ENCODE peak calls at places on chromosomes 11 and 22, in six cellular contexts. One of them, this sample, is unnamed.

GRCh38 chr22:39311592-39312400 is 7.6 kb downstream of the RPL3 start:
- DNase-seq in bronchial epithelial cell: no peak
- DNase-seq in psoas muscle: no peak
- DNase-seq in CD4-positive, alpha-beta T cell: no peak
- DNase-seq in IMR-90: no peak
- DNase-seq in right atrium auricular region: no peak
- DNase-seq in this sample: no peak

GRCh38 chr11:74840486-74840885 is 91.8 kb downstream of the RNF169 start:
- DNase-seq in bronchial epithelial cell: no peak
- DNase-seq in psoas muscle: no peak
- DNase-seq in CD4-positive, alpha-beta T cell: no peak
- DNase-seq in IMR-90: no peak
- DNase-seq in right atrium auricular region: no peak
- DNase-seq in this sample: no peak

GRCh38 chr11:34075178-34075820 is 23.8 kb downstream of the CAPRIN1 start:
- DNase-seq in bronchial epithelial cell: peak; percentile 49
- DNase-seq in psoas muscle: no peak
- DNase-seq in CD4-positive, alpha-beta T cell: no peak
- DNase-seq in IMR-90: peak; percentile 77
- DNase-seq in right atrium auricular region: no peak
- DNase-seq in this sample: no peak

GRCh38 chr22:29172216-29172615 is 33.5 kb upstream of the EMID1 start:
- DNase-seq in bronchial epithelial cell: no peak
- DNase-seq in psoas muscle: no peak
- DNase-seq in CD4-positive, alpha-beta T cell: no peak
- DNase-seq in IMR-90: no peak
- DNase-seq in right atrium auricular region: no peak
- DNase-seq in this sample: peak; percentile 29

GRCh38 chr22:30861688-30862552 is 106.7 kb downstream of the MORC2 start:
- DNase-seq in bronchial epithelial cell: no peak
- DNase-seq in psoas muscle: no peak
- DNase-seq in CD4-positive, alpha-beta T cell: no peak
- DNase-seq in IMR-90: no peak
- DNase-seq in right atrium auricular region: no peak
- DNase-seq in this sample: peak; percentile 4

GRCh38 chr11:17604201-17604912 is 57.3 kb downstream of the OTOG start:
- DNase-seq in bronchial epithelial cell: peak; percentile 12
- DNase-seq in psoas muscle: peak; percentile 33
- DNase-seq in CD4-positive, alpha-beta T cell: no peak
- DNase-seq in IMR-90: no peak
- DNase-seq in right atrium auricular region: peak; percentile 55
- DNase-seq in this sample: no peak

GRCh38 chr22:35587447-35587870 is 29.7 kb downstream of the MB start:
- DNase-seq in bronchial epithelial cell: no peak
- DNase-seq in psoas muscle: peak; percentile 94
- DNase-seq in CD4-positive, alpha-beta T cell: no peak
- DNase-seq in IMR-90: no peak
- DNase-seq in right atrium auricular region: peak; percentile 88
- DNase-seq in this sample: peak; percentile 72

GRCh38 chr11:13606701-13607100 is 61.8 kb upstream of the FAR1 start:
- DNase-seq in bronchial epithelial cell: no peak
- DNase-seq in psoas muscle: no peak
- DNase-seq in CD4-positive, alpha-beta T cell: no peak
- DNase-seq in IMR-90: no peak
- DNase-seq in right atrium auricular region: no peak
- DNase-seq in this sample: no peak

GRCh38 chr11:626475-627272 is at the start of gene SCT:
- DNase-seq in bronchial epithelial cell: no peak
- DNase-seq in psoas muscle: peak; percentile 53
- DNase-seq in CD4-positive, alpha-beta T cell: no peak
- DNase-seq in IMR-90: no peak
- DNase-seq in right atrium auricular region: no peak
- DNase-seq in this sample: peak; percentile 13

GRCh38 chr11:70111269-70112016 is 33.3 kb downstream of the ANO1 start:
- DNase-seq in bronchial epithelial cell: peak; percentile 5
- DNase-seq in psoas muscle: peak; percentile 89
- DNase-seq in CD4-positive, alpha-beta T cell: no peak
- DNase-seq in IMR-90: peak; percentile 67
- DNase-seq in right atrium auricular region: peak; percentile 65
- DNase-seq in this sample: peak; percentile 47

GRCh38 chr11:8068605-8069221 is 12.3 kb upstream of the TUB start:
- DNase-seq in bronchial epithelial cell: no peak
- DNase-seq in psoas muscle: peak; percentile 84
- DNase-seq in CD4-positive, alpha-beta T cell: no peak
- DNase-seq in IMR-90: peak; percentile 91
- DNase-seq in right atrium auricular region: peak; percentile 83
- DNase-seq in this sample: peak; percentile 25

GRCh38 chr22:28328751-28329150 is 350.9 kb downstream of the TTC28 start:
- DNase-seq in bronchial epithelial cell: peak; percentile 11
- DNase-seq in psoas muscle: no peak
- DNase-seq in CD4-positive, alpha-beta T cell: no peak
- DNase-seq in IMR-90: no peak
- DNase-seq in right atrium auricular region: no peak
- DNase-seq in this sample: no peak

GRCh38 chr11:67301951-67302516 is 1.3 kb upstream of the SSH3 start:
- DNase-seq in bronchial epithelial cell: peak; percentile 71
- DNase-seq in psoas muscle: peak; percentile 90
- DNase-seq in CD4-positive, alpha-beta T cell: no peak
- DNase-seq in IMR-90: peak; percentile 68
- DNase-seq in right atrium auricular region: peak; percentile 77
- DNase-seq in this sample: peak; percentile 54

GRCh38 chr22:45284705-45285305 is at the start of gene UPK3A:
- DNase-seq in bronchial epithelial cell: no peak
- DNase-seq in psoas muscle: peak; percentile 88
- DNase-seq in CD4-positive, alpha-beta T cell: peak; percentile 46
- DNase-seq in IMR-90: no peak
- DNase-seq in right atrium auricular region: no peak
- DNase-seq in this sample: peak; percentile 92

GRCh38 chr11:116849060-116849459 is 11.6 kb upstream of the APOA1 start:
- DNase-seq in bronchial epithelial cell: no peak
- DNase-seq in psoas muscle: no peak
- DNase-seq in CD4-positive, alpha-beta T cell: no peak
- DNase-seq in IMR-90: no peak
- DNase-seq in right atrium auricular region: no peak
- DNase-seq in this sample: no peak

GRCh38 chr22:26589845-26590524 is at the start of gene TPST2:
- DNase-seq in bronchial epithelial cell: peak; percentile 36
- DNase-seq in psoas muscle: peak; percentile 88
- DNase-seq in CD4-positive, alpha-beta T cell: peak; percentile 73
- DNase-seq in IMR-90: peak; percentile 65
- DNase-seq in right atrium auricular region: peak; percentile 74
- DNase-seq in this sample: peak; percentile 69

GRCh38 chr11:380996-381395 is 11.7 kb downstream of the B4GALNT4 start:
- DNase-seq in bronchial epithelial cell: no peak
- DNase-seq in psoas muscle: no peak
- DNase-seq in CD4-positive, alpha-beta T cell: no peak
- DNase-seq in IMR-90: no peak
- DNase-seq in right atrium auricular region: no peak
- DNase-seq in this sample: no peak

GRCh38 chr11:124894606-124895430 is 2.8 kb downstream of the ROBO4 start:
- DNase-seq in bronchial epithelial cell: no peak
- DNase-seq in psoas muscle: no peak
- DNase-seq in CD4-positive, alpha-beta T cell: no peak
- DNase-seq in IMR-90: no peak
- DNase-seq in right atrium auricular region: no peak
- DNase-seq in this sample: no peak

GRCh38 chr11:76667271-76667818 is 3.2 kb downstream of the LRRC32 start:
- DNase-seq in bronchial epithelial cell: no peak
- DNase-seq in psoas muscle: no peak
- DNase-seq in CD4-positive, alpha-beta T cell: no peak
- DNase-seq in IMR-90: no peak
- DNase-seq in right atrium auricular region: no peak
- DNase-seq in this sample: no peak

GRCh38 chr11:76665921-76666351 is 4.6 kb downstream of the LRRC32 start:
- DNase-seq in bronchial epithelial cell: no peak
- DNase-seq in psoas muscle: no peak
- DNase-seq in CD4-positive, alpha-beta T cell: no peak
- DNase-seq in IMR-90: no peak
- DNase-seq in right atrium auricular region: no peak
- DNase-seq in this sample: no peak

GRCh38 chr11:76665172-76665571 is 5.4 kb downstream of the LRRC32 start:
- DNase-seq in bronchial epithelial cell: no peak
- DNase-seq in psoas muscle: no peak
- DNase-seq in CD4-positive, alpha-beta T cell: no peak
- DNase-seq in IMR-90: no peak
- DNase-seq in right atrium auricular region: no peak
- DNase-seq in this sample: peak; percentile 28

GRCh38 chr11:76666830-76667229 is 3.7 kb downstream of the LRRC32 start:
- DNase-seq in bronchial epithelial cell: no peak
- DNase-seq in psoas muscle: no peak
- DNase-seq in CD4-positive, alpha-beta T cell: no peak
- DNase-seq in IMR-90: no peak
- DNase-seq in right atrium auricular region: no peak
- DNase-seq in this sample: no peak

GRCh38 chr11:76666408-76666807 is 4.1 kb downstream of the LRRC32 start:
- DNase-seq in bronchial epithelial cell: no peak
- DNase-seq in psoas muscle: no peak
- DNase-seq in CD4-positive, alpha-beta T cell: no peak
- DNase-seq in IMR-90: peak; percentile 46
- DNase-seq in right atrium auricular region: no peak
- DNase-seq in this sample: no peak
- H3K27me3 ChIP-seq in bronchial epithelial cell: peaks cover 6% of the 10 kb centered on the region
- H3K27me3 ChIP-seq in psoas muscle: peaks cover 4% of the 10 kb centered on the region
- H3K27me3 ChIP-seq in CD4-positive, alpha-beta T cell: peaks cover 12% of the 10 kb centered on the region
- H3K27me3 ChIP-seq in IMR-90: peaks cover 3% of the 10 kb centered on the region
- H3K27me3 ChIP-seq in right atrium auricular region: no peaks in the 10 kb centered on the region
- H3K27me3 ChIP-seq in this sample: no peaks in the 10 kb centered on the region

DNA sequence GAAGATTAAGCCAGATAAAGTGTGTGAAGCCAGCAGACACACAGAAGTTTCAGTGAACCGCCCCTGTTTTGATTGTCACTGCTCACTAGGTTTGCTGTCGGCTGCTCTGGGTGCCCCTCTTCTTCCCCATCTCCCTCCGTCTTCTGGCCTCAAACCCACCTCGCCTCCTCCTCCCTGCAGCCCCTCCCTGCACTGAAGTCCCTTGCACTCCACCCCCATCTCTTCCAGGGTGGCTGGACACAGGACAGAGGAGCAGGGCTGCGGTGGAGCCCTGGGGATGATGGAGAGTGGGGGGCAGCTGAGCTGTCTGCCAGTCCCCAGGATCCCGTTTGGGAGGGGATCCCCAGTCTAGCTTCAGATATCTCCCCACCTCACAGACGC is 53.5 kb downstream of the CYTH4 start:
- DNase-seq in bronchial epithelial cell: no peak
- DNase-seq in psoas muscle: no peak
- DNase-seq in CD4-positive, alpha-beta T cell: no peak
- DNase-seq in IMR-90: no peak
- DNase-seq in right atrium auricular region: no peak
- DNase-seq in this sample: no peak
- H3K27me3 ChIP-seq in bronchial epithelial cell: no peaks in the 10 kb centered on the region
- H3K27me3 ChIP-seq in psoas muscle: peaks cover 36% of the 10 kb centered on the region
- H3K27me3 ChIP-seq in CD4-positive, alpha-beta T cell: peaks cover 52% of the 10 kb centered on the region
- H3K27me3 ChIP-seq in IMR-90: peaks cover 16% of the 10 kb centered on the region
- H3K27me3 ChIP-seq in right atrium auricular region: peaks cover 19% of the 10 kb centered on the region
- H3K27me3 ChIP-seq in this sample: no peaks in the 10 kb centered on the region

GRCh38 chr11:60993611-60994010 is 22.1 kb downstream of the CD6 start:
- DNase-seq in bronchial epithelial cell: no peak
- DNase-seq in psoas muscle: no peak
- DNase-seq in CD4-positive, alpha-beta T cell: no peak
- DNase-seq in IMR-90: no peak
- DNase-seq in right atrium auricular region: no peak
- DNase-seq in this sample: no peak
- H3K27me3 ChIP-seq in bronchial epithelial cell: peaks cover 3% of the 10 kb centered on the region
- H3K27me3 ChIP-seq in psoas muscle: peaks cover 2% of the 10 kb centered on the region
- H3K27me3 ChIP-seq in CD4-positive, alpha-beta T cell: no peaks in the 10 kb centered on the region
- H3K27me3 ChIP-seq in IMR-90: peaks cover 48% of the 10 kb centered on the region
- H3K27me3 ChIP-seq in right atrium auricular region: no peaks in the 10 kb centered on the region
- H3K27me3 ChIP-seq in this sample: no peaks in the 10 kb centered on the region

DNA sequence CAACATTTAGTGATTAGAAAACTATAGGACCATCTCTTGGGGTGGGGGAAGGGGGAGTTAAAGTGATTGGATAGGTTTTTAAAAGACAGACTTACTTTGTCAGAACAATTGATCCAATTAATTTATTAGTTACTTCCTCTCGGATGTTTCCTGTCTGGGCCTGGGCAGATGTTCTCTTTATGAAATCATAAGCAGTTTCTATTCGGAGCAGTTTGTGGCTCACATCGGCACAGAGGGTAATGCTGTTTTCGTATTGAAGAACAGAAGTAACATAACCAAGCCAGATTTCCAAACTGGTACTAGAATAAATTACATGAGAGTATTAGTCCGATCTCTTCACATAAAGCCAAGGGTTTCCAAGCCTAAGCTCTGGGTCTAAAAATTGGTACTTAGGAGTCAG is 20.6 kb downstream of the PIWIL3 start:
- DNase-seq in bronchial epithelial cell: no peak
- DNase-seq in psoas muscle: no peak
- DNase-seq in CD4-positive, alpha-beta T cell: no peak
- DNase-seq in IMR-90: no peak
- DNase-seq in right atrium auricular region: no peak
- DNase-seq in this sample: no peak
- H3K27me3 ChIP-seq in bronchial epithelial cell: no peaks in the 10 kb centered on the region
- H3K27me3 ChIP-seq in psoas muscle: no peaks in the 10 kb centered on the region
- H3K27me3 ChIP-seq in CD4-positive, alpha-beta T cell: no peaks in the 10 kb centered on the region
- H3K27me3 ChIP-seq in IMR-90: peaks cover 6% of the 10 kb centered on the region
- H3K27me3 ChIP-seq in right atrium auricular region: no peaks in the 10 kb centered on the region
- H3K27me3 ChIP-seq in this sample: no peaks in the 10 kb centered on the region

DNA sequence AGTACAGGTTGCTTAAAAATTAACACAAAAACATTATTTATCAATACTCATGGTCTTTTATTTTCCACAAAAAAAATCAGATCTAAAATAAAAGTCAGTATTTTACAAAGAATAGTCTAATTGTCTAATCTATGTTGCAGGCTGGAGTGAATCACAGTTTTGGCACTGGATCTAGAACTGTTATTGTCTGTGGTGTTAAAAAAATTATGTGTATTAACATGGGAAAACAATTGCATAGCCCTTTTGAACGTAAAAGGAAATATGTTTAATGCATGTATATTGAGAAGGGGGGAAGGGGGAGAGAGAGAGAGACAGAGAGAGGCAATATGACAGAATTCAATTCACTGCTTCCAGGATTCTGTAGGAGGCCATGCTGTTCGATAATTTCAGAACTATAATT is 324.8 kb upstream of the CCDC90B start:
- DNase-seq in bronchial epithelial cell: no peak
- DNase-seq in psoas muscle: no peak
- DNase-seq in CD4-positive, alpha-beta T cell: no peak
- DNase-seq in IMR-90: no peak
- DNase-seq in right atrium auricular region: no peak
- DNase-seq in this sample: no peak
- H3K27me3 ChIP-seq in bronchial epithelial cell: no peaks in the 10 kb centered on the region
- H3K27me3 ChIP-seq in psoas muscle: no peaks in the 10 kb centered on the region
- H3K27me3 ChIP-seq in CD4-positive, alpha-beta T cell: no peaks in the 10 kb centered on the region
- H3K27me3 ChIP-seq in IMR-90: no peaks in the 10 kb centered on the region
- H3K27me3 ChIP-seq in right atrium auricular region: no peaks in the 10 kb centered on the region
- H3K27me3 ChIP-seq in this sample: no peaks in the 10 kb centered on the region

GRCh38 chr11:120172054-120172881 is 34.4 kb upstream of the TRIM29 start:
- DNase-seq in bronchial epithelial cell: peak; percentile 39
- DNase-seq in psoas muscle: peak; percentile 82
- DNase-seq in CD4-positive, alpha-beta T cell: peak; percentile 18
- DNase-seq in IMR-90: peak; percentile 60
- DNase-seq in right atrium auricular region: peak; percentile 80
- DNase-seq in this sample: no peak
- H3K27me3 ChIP-seq in bronchial epithelial cell: peaks cover 2% of the 10 kb centered on the region
- H3K27me3 ChIP-seq in psoas muscle: peaks cover 9% of the 10 kb centered on the region
- H3K27me3 ChIP-seq in CD4-positive, alpha-beta T cell: peaks cover 66% of the 10 kb centered on the region
- H3K27me3 ChIP-seq in IMR-90: peaks cover 56% of the 10 kb centered on the region
- H3K27me3 ChIP-seq in right atrium auricular region: no peaks in the 10 kb centered on the region
- H3K27me3 ChIP-seq in this sample: no peaks in the 10 kb centered on the region

This sample was measured in pancreas.